ENCODE peak calls at places on chromosomes 6 and 20, in ten cellular contexts. B is CD4-positive, alpha-beta memory T cell; C is SJSA1; Y is adrenal gland; F is CD4-positive, CD25-positive, alpha-beta regulatory T cell; S is transverse colon; K is PC-3; J is astrocyte; P is hepatocyte; H is CD8-positive, alpha-beta T cell. W is an unnamed sample. For H3K36me3, the result is how much of the 10 kb centered on the place peaks cover.

GRCh38 chr20:39089029-39089428 is 126.9 kb downstream of the DHX35 start:
- DNase-seq in C (no peak), H (no peak), P (no peak), S (no peak), F (no peak), K (no peak), B (no peak), Y (no peak), J (no peak), W (no peak)

GRCh38 chr20:39813190-39813829 is 851.2 kb downstream of the DHX35 start:
- DNase-seq in H (no peak), K (no peak), P (no peak), F (no peak), S (no peak), J (no peak), B (no peak), Y (no peak), C (no peak), W (no peak)

GRCh38 chr6:147176795-147177194 is 27.4 kb upstream of the STXBP5 start:
- DNase-seq in B (no peak), P (no peak), J (no peak), Y (no peak), H (no peak), F (no peak), K (no peak), C (no peak), S (no peak), W (no peak)

GRCh38 chr20:63692436-63693078 is 3.9 kb upstream of the TNFRSF6B start:
- DNase-seq in S (no peak), P (no peak), C (no peak), K (peak), F (no peak), B (no peak), H (no peak), J (no peak), Y (peak), W (peak)

GRCh38 chr20:5211803-5212714 is 85.3 kb downstream of the CDS2 start:
- DNase-seq in S (no peak), K (no peak), Y (no peak), H (no peak), P (peak), B (no peak), J (no peak), F (no peak), C (no peak), W (no peak)

GRCh38 chr6:70421509-70421908 is 8.2 kb downstream of the FAM135A start:
- DNase-seq in H (no peak), S (no peak), C (no peak), K (no peak), B (no peak), J (no peak), Y (no peak), P (no peak), F (no peak), W (no peak)

GRCh38 chr6:151196571-151196970 is 43.2 kb upstream of the AKAP12 start:
- DNase-seq in J (no peak), H (no peak), Y (peak), C (no peak), S (peak), P (no peak), F (no peak), B (no peak), K (no peak), W (no peak)

GRCh38 chr6:147660334-147661311 is 152.1 kb downstream of the SAMD5 start:
- DNase-seq in Y (no peak), P (no peak), C (no peak), K (no peak), S (no peak), H (no peak), J (no peak), F (no peak), B (no peak), W (no peak)

GRCh38 chr6:5471044-5471443 is 209.7 kb downstream of the FARS2 start:
- DNase-seq in P (peak), F (peak), C (peak), H (peak), Y (peak), J (no peak), K (peak), B (no peak), S (peak), W (peak)

GRCh38 chr6:16398587-16398986 is 160.2 kb downstream of the GMPR start:
- DNase-seq in B (no peak), Y (no peak), S (no peak), P (no peak), J (peak), K (no peak), F (no peak), H (no peak), C (no peak), W (no peak)

GRCh38 chr6:129164032-129164431 is 281.1 kb downstream of the LAMA2 start:
- DNase-seq in K (no peak), F (no peak), S (no peak), P (no peak), B (no peak), Y (no peak), H (no peak), J (no peak), C (no peak), W (no peak)

GRCh38 chr6:72151742-72152141 is 265.4 kb downstream of the RIMS1 start:
- DNase-seq in C (no peak), Y (no peak), H (no peak), S (no peak), B (no peak), K (no peak), P (no peak), F (no peak), J (no peak), W (no peak)

GRCh38 chr20:62142252-62143117 is 709 bp downstream of the PSMA7 start:
- DNase-seq in C (peak), S (peak), H (no peak), B (no peak), F (no peak), P (peak), K (no peak), Y (no peak), J (no peak), W (peak)

GRCh38 chr6:37481793-37482192 is 17.9 kb downstream of the CCDC167 start:
- DNase-seq in S (no peak), K (no peak), P (no peak), F (no peak), H (no peak), C (no peak), B (no peak), Y (no peak), J (no peak), W (no peak)
- H3K36me3 ChIP-seq in S (under half), K (under half), P (under half), F (half or more), H (under half), C (half or more), B (half or more), Y (under half), J (under half), W (under half)

GRCh38 chr6:118548136-118548535 is at the start of gene PLN:
- DNase-seq in P (no peak), Y (no peak), C (no peak), K (no peak), B (no peak), F (no peak), J (peak), H (no peak), S (no peak), W (no peak)
- H3K4me3 ChIP-seq in P (no peak), Y (no peak), C (no peak), K (no peak), B (no peak), F (no peak), J (peak), H (no peak), S (peak), W (no peak)

DNA sequence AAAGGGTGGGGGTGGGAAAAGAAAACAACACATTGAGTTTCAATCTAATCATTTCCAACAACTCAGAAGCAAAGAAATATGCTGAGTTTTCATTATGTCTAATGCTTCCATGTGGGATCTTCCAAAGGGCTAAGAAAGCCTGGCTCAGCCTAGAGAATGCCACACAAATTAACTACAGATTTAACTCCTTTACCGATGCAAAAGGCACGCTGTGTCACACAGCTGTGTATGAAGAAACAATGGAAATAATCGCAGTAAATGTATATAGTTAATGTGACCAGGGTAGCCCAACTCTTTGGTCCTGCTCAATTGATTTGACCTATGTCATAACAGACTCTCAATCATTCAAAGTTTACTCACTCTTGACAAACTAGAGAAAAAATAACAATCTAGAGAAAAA is 17.8 kb downstream of the B4GALT5 start:
- DNase-seq in C (no peak), B (no peak), J (no peak), Y (no peak), K (no peak), P (no peak), H (no peak), S (no peak), F (no peak), W (no peak)
- H3K36me3 ChIP-seq in C (under half), B (under half), J (under half), Y (under half), K (under half), P (under half), H (under half), S (under half), F (under half), W (under half)

GRCh38 chr20:9348316-9348715 is 166.1 kb upstream of the LAMP5 start:
- DNase-seq in K (no peak), Y (no peak), J (no peak), P (no peak), B (no peak), C (no peak), H (no peak), F (no peak), S (no peak), W (no peak)

GRCh38 chr20:9348746-9349145 is 165.6 kb upstream of the LAMP5 start:
- DNase-seq in P (no peak), F (no peak), B (no peak), K (no peak), C (no peak), Y (no peak), S (no peak), J (no peak), H (no peak), W (no peak)

GRCh38 chr20:9339708-9340107 is 174.7 kb upstream of the LAMP5 start:
- DNase-seq in P (no peak), Y (no peak), F (no peak), S (no peak), C (no peak), K (peak), J (no peak), H (no peak), B (no peak), W (no peak)

GRCh38 chr20:9342651-9343050 is 171.7 kb upstream of the LAMP5 start:
- DNase-seq in S (no peak), J (no peak), Y (no peak), P (no peak), B (no peak), K (no peak), C (no peak), H (no peak), F (no peak), W (no peak)

DNA sequence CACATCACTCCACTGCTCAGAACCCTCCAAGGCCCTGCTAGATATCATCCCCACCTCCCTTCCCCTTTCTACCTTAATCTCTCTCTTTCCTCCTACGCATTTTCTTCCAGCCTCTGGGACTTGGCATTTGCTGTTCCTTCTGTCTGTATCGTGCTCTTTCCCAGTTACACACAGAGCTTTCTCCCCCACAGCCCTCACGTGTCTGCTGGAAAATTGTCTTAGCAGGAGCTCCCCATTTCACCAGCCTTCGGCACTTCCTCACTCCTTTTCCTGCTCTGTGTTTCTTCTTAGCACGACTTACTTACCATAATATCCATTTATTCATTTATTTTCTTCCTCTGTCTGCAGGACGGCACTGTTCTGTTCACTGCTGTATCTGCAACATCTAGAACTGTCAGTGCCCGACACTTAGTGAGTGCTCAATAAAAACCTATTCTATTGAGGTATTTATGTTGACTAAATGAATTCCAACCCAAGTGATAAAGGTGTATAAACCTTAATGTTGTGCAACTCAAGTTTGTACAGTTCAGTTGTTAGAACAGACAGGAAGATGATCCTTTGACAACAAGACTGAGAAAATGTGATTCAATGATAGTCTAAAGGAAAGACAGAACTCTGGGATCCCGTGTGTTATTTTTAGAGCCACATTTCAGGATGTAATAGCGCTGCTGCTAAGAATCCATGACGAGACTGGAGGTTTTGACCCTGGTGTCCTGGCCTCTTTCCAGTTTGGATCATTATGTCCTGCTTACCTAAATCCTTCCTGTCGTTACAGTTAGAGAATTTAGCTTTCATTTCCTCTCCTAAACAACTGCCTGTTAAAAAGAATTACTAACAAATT is 170.1 kb upstream of the LAMP5 start:
- DNase-seq in S (no peak), C (no peak), H (no peak), Y (peak), K (peak), F (no peak), J (peak), B (no peak), P (no peak), W (no peak)
- H3K4me3 ChIP-seq in S (no peak), C (no peak), H (no peak), Y (no peak), K (no peak), F (no peak), J (no peak), B (no peak), P (no peak), W (no peak)

DNA sequence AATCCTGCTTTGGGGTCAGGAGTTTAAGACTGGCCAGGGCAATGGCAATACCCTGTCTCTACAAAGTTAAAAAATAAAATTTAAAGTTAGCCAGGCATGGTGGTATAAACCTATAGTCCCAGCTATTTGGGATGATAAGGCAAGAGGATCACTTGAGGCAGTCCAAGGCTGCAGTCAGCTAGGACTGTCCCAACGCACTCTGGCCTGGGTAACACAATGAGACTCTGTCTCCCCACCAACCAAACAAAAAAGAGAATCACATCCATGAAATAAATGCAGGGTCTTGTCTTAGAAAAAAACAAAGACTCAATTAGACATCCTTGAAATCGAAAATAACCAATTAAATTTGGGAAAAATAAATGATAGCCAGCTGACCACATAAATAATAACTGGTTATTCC is 88.9 kb downstream of the PHIP start:
- DNase-seq in K (no peak), C (no peak), J (no peak), H (no peak), S (no peak), Y (no peak), B (no peak), P (no peak), F (no peak), W (no peak)
- H3K36me3 ChIP-seq in K (under half), C (half or more), J (under half), H (half or more), S (half or more), Y (under half), B (under half), P (under half), F (half or more), W (under half)

GRCh38 chr6:29941476-29941875 is 856 bp upstream of the HLA-A start:
- DNase-seq in C (no peak), J (no peak), P (no peak), B (no peak), F (no peak), Y (no peak), S (no peak), K (no peak), H (no peak), W (no peak)
- H3K4me3 ChIP-seq in C (peak), J (peak), P (no peak), B (peak), F (peak), Y (no peak), S (peak), K (peak), H (peak), W (no peak)

GRCh38 chr20:32451340-32451681 is 93.2 kb downstream of the ASXL1 start:
- DNase-seq in P (no peak), J (no peak), F (no peak), H (no peak), B (no peak), S (no peak), Y (peak), K (no peak), C (no peak), W (no peak)
- H3K36me3 ChIP-seq in P (under half), J (under half), F (half or more), H (half or more), B (half or more), S (under half), Y (under half), K (under half), C (half or more), W (under half)

GRCh38 chr6:53062369-53062639 is 2.9 kb upstream of the FBXO9 start:
- DNase-seq in H (no peak), Y (no peak), S (no peak), F (no peak), C (no peak), J (no peak), B (no peak), K (no peak), P (no peak), W (no peak)
- H3K4me3 ChIP-seq in H (peak), Y (no peak), S (no peak), F (peak), C (peak), J (peak), B (no peak), K (peak), P (peak), W (peak)

GRCh38 chr20:45798935-45799642 is 7.3 kb downstream of the DNTTIP1 start:
- DNase-seq in P (peak), J (no peak), F (peak), C (peak), B (peak), H (peak), K (peak), S (peak), Y (peak), W (peak)

GRCh38 chr20:45796336-45797070 is 4.7 kb downstream of the DNTTIP1 start:
- DNase-seq in K (no peak), J (no peak), P (no peak), B (no peak), H (no peak), C (no peak), Y (no peak), S (no peak), F (no peak), W (no peak)

DNA sequence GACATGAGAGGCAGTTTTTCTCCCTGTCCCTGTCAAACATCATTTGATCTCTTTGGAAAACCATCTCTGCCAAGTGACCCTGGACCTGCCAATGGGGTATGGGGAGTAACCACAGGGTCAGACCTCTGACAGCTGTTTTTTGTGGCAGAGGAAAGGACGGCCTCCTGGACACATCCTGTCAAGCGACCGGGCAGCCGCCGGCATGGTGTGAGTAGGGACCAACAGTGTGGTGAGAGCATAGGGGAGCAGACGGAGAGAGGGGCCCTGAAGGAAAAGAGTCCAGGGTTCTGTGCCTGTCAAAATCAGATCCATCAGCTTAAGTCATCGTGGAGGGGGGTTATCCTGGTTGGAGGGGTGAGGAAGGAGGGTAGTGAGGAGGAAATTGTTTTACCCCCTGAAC is 10.1 kb downstream of the DNTTIP1 start:
- DNase-seq in S (no peak), J (no peak), K (no peak), H (no peak), P (no peak), F (no peak), B (no peak), C (no peak), Y (no peak), W (no peak)
- H3K36me3 ChIP-seq in S (half or more), J (under half), K (half or more), H (half or more), P (under half), F (half or more), B (half or more), C (half or more), Y (half or more), W (under half)

W was measured in Caco-2.